ENCODE peak calls at places on chromosomes 13 and 19, in five cellular contexts. E is cortex of kidney, S is cardiac muscle cell, H is Caco-2, F is cardiac fibroblast. G is an unnamed sample.

GRCh38 chr13:102724923-102725322 is 30.1 kb upstream of the METTL21C start:
- DNase-seq in E (no peak), S (peak), H (no peak), F (peak), G (peak)

GRCh38 chr13:100063333-100063732 is 25.6 kb upstream of the PCCA start:
- DNase-seq in E (no peak), S (no peak), H (no peak), F (peak), G (no peak)

GRCh38 chr19:10230155-10230903 is 802 bp downstream of the S1PR2 start:
- DNase-seq in E (no peak), S (peak), H (peak), F (no peak), G (no peak)

GRCh38 chr13:40172149-40172591 is 494.3 kb downstream of the FOXO1 start:
- DNase-seq in E (no peak), S (no peak), H (no peak), F (no peak), G (no peak)

GRCh38 chr19:726993-727956 is 18.5 kb downstream of the PALM start:
- DNase-seq in E (no peak), S (no peak), H (no peak), F (no peak), G (no peak)

GRCh38 chr13:62061751-62062150 is 646.1 kb upstream of the PCDH20 start:
- DNase-seq in E (no peak), S (no peak), H (no peak), F (no peak), G (no peak)

GRCh38 chr19:33473644-33474305 is 47.8 kb downstream of the PEPD start:
- DNase-seq in E (no peak), S (no peak), H (peak), F (peak), G (peak)

GRCh38 chr19:32651729-32652140 is 23.2 kb downstream of the ANKRD27 start:
- DNase-seq in E (no peak), S (peak), H (no peak), F (no peak), G (peak)

GRCh38 chr19:54316746-54317107 is 3.8 kb upstream of the LILRA5 start:
- DNase-seq in E (no peak), S (no peak), H (no peak), F (no peak), G (no peak)

GRCh38 chr13:27792393-27793218 is at the start of gene GSX1:
- DNase-seq in E (no peak), S (peak), H (peak), F (peak), G (peak)

GRCh38 chr13:113350065-113350937 is 13.6 kb downstream of the GRTP1 start:
- DNase-seq in E (no peak), S (no peak), H (no peak), F (no peak), G (no peak)

GRCh38 chr19:51803965-51804364 is 9.0 kb downstream of the FPR3 start:
- DNase-seq in E (no peak), S (no peak), H (no peak), F (no peak), G (no peak)

GRCh38 chr13:84417426-84417825 is 535.2 kb upstream of the SLITRK1 start:
- DNase-seq in E (no peak), S (no peak), H (no peak), F (peak), G (peak)

GRCh38 chr19:48403606-48404005 is 10.1 kb downstream of the GRIN2D start:
- DNase-seq in E (no peak), S (peak), H (peak), F (peak), G (peak)

GRCh38 chr19:49889687-49890348 is 6.9 kb downstream of the IL4I1 start:
- DNase-seq in E (no peak), S (peak), H (peak), F (peak), G (peak)

GRCh38 chr19:49488046-49488862 is 846 bp downstream of the RPL13A start:
- DNase-seq in E (no peak), S (no peak), H (no peak), F (no peak), G (no peak)

GRCh38 chr13:86298741-86299140 is 499.5 kb upstream of the SLITRK6 start:
- DNase-seq in E (no peak), S (no peak), H (no peak), F (no peak), G (no peak)

GRCh38 chr13:86188170-86188569 is 389.0 kb upstream of the SLITRK6 start:
- DNase-seq in E (no peak), S (no peak), H (no peak), F (no peak), G (no peak)

GRCh38 chr13:105442941-105443340 is 1092.5 kb downstream of the EFNB2 start:
- DNase-seq in E (no peak), S (no peak), H (no peak), F (peak), G (peak)

GRCh38 chr19:13162749-13163608 is 12.8 kb downstream of the IER2 start:
- DNase-seq in E (peak), S (peak), H (peak), F (peak), G (peak)

GRCh38 chr13:69279213-69279612 is 828.4 kb upstream of the ATXN8OS start:
- DNase-seq in E (no peak), S (no peak), H (no peak), F (no peak), G (no peak)

GRCh38 chr13:47211106-47211505 is 314.3 kb upstream of the HTR2A start:
- DNase-seq in E (no peak), S (no peak), H (no peak), F (peak), G (peak)

GRCh38 chr13:109816112-109816978 is 30.0 kb upstream of the IRS2 start:
- DNase-seq in E (no peak), S (no peak), H (no peak), F (no peak), G (no peak)

G was measured in astrocyte of the spinal cord.